ENCODE peak calls at places on chromosomes 4 and X, in eight cellular contexts. Z is upper lobe of left lung, I is thoracic aorta, F is mammary epithelial cell, X is A673, V is HCT116, R is breast epithelium, A is IMR-90. W is an unnamed sample. For H3K36me3 and H3K27me3, the result is how much of the 10 kb centered on the place peaks cover.

GRCh38 chrX:134235236-134235635 is 1.7 kb upstream of the CCDC160 start:
- DNase-seq in Z (no peak), I (no peak), F (no peak), X (no peak), V (no peak), R (no peak), A (no peak), W (no peak)

GRCh38 chrX:132015875-132016274 is 7.2 kb upstream of the STK26 start:
- DNase-seq in Z (no peak), I (no peak), F (no peak), X (no peak), V (no peak), R (no peak), A (no peak), W (no peak)

GRCh38 chrX:118519411-118520205 is 24.0 kb downstream of the DOCK11 start:
- DNase-seq in Z (no peak), I (no peak), F (peak), X (no peak), V (no peak), R (no peak), A (peak), W (no peak)

GRCh38 chrX:17376381-17377046 is 1.5 kb downstream of the NHS start:
- DNase-seq in Z (peak), I (no peak), F (peak), X (no peak), V (no peak), R (no peak), A (no peak), W (peak)

GRCh38 chr4:78477276-78477675 is 74.3 kb upstream of the ANXA3 start:
- DNase-seq in Z (no peak), I (no peak), F (peak), X (no peak), V (no peak), R (no peak), A (peak), W (no peak)

GRCh38 chrX:21528076-21528475 is 130.1 kb downstream of the KLHL34 start:
- DNase-seq in Z (no peak), I (no peak), F (no peak), X (no peak), V (no peak), R (no peak), A (peak), W (no peak)

GRCh38 chr4:52954771-52955170 is 92.7 kb downstream of the RASL11B start:
- DNase-seq in Z (no peak), I (no peak), F (no peak), X (no peak), V (no peak), R (no peak), A (peak), W (no peak)

GRCh38 chrX:123217077-123217476 is 33.0 kb downstream of the GRIA3 start:
- DNase-seq in Z (no peak), I (no peak), F (no peak), X (no peak), V (no peak), R (no peak), A (no peak), W (no peak)

GRCh38 chrX:36160056-36160455 is 240.5 kb downstream of the CFAP47 start:
- DNase-seq in Z (no peak), I (no peak), F (no peak), X (peak), V (no peak), R (no peak), A (no peak), W (no peak)

GRCh38 chr4:152459326-152459725 is 76.6 kb downstream of the FBXW7 start:
- DNase-seq in Z (no peak), I (no peak), F (no peak), X (no peak), V (no peak), R (no peak), A (no peak), W (no peak)

GRCh38 chr4:152462715-152463114 is 73.2 kb downstream of the FBXW7 start:
- DNase-seq in Z (no peak), I (no peak), F (peak), X (no peak), V (no peak), R (no peak), A (peak), W (no peak)

GRCh38 chr4:152462047-152462446 is 73.8 kb downstream of the FBXW7 start:
- DNase-seq in Z (no peak), I (no peak), F (no peak), X (no peak), V (no peak), R (no peak), A (no peak), W (peak)

GRCh38 chr4:152458801-152459302 is 77.0 kb downstream of the FBXW7 start:
- DNase-seq in Z (no peak), I (no peak), F (no peak), X (no peak), V (no peak), R (no peak), A (peak), W (no peak)

DNA sequence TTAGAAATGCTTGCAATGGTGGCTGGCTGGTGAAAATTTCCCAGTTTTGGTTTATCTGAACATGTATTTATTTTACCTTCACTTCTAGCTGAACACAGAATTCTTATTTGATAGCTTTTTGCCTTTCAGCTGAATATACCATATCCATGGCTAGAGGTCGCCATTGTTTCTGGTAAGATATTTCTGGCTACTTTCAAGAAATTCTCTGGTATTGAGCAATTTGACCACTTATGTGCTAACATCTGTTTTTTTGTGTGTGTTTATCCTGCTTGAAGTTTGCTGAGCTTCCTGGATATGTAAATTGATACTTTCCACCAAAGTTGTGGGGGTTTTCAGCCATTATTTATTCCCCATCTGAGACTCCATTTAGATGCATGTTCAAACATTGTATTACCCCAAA is 75.4 kb downstream of the FBXW7 start:
- DNase-seq in Z (no peak), I (no peak), F (peak), X (peak), V (no peak), R (no peak), A (peak), W (no peak)
- TF ChIP-seq CTCF in Z (peak), I (no peak), F (no peak), X (peak), V (no peak), R (no peak), A (peak), W (peak)

GRCh38 chrX:68508799-68509198 is 9.9 kb downstream of the YIPF6 start:
- DNase-seq in Z (no peak), I (no peak), F (peak), X (no peak), V (no peak), R (no peak), A (no peak), W (no peak)

GRCh38 chrX:68506649-68507048 is 7.8 kb downstream of the YIPF6 start:
- DNase-seq in Z (no peak), I (no peak), F (no peak), X (no peak), V (no peak), R (no peak), A (no peak), W (no peak)

GRCh38 chrX:68511255-68511654 is 12.4 kb downstream of the YIPF6 start:
- DNase-seq in Z (no peak), I (no peak), F (peak), X (peak), V (no peak), R (no peak), A (peak), W (no peak)
- H3K36me3 ChIP-seq in Z (under half), I (under half), F (under half), X (under half), V (under half), R (under half), A (under half), W (under half)

GRCh38 chrX:85020216-85020615 is 16.5 kb downstream of the APOOL start:
- DNase-seq in Z (no peak), I (no peak), F (no peak), X (no peak), V (no peak), R (no peak), A (no peak), W (no peak)

GRCh38 chrX:85024562-85024961 is 20.9 kb downstream of the APOOL start:
- DNase-seq in Z (no peak), I (no peak), F (no peak), X (no peak), V (no peak), R (no peak), A (no peak), W (no peak)

GRCh38 chrX:85026170-85026569 is 22.5 kb downstream of the APOOL start:
- DNase-seq in Z (no peak), I (no peak), F (no peak), X (no peak), V (no peak), R (no peak), A (no peak), W (no peak)

GRCh38 chrX:85029043-85029442 is 25.4 kb downstream of the APOOL start:
- DNase-seq in Z (no peak), I (no peak), F (no peak), X (no peak), V (no peak), R (no peak), A (no peak), W (no peak)

GRCh38 chrX:85024044-85024443 is 20.4 kb downstream of the APOOL start:
- DNase-seq in Z (no peak), I (no peak), F (no peak), X (no peak), V (no peak), R (no peak), A (peak), W (no peak)
- H3K27me3 ChIP-seq in Z (under half), I (under half), F (under half), X (under half), V (under half), R (under half), A (under half), W (under half)

GRCh38 chr4:113026556-113026955 is 22.9 kb upstream of the ANK2 start:
- DNase-seq in Z (no peak), I (no peak), F (peak), X (no peak), V (no peak), R (no peak), A (no peak), W (no peak)
- TF ChIP-seq CTCF in Z (no peak), I (no peak), F (no peak), X (no peak), V (no peak), R (no peak), A (no peak), W (no peak)

GRCh38 chr4:114217150-114217817 is 237.8 kb upstream of the ARSJ start:
- DNase-seq in Z (peak), I (no peak), F (no peak), X (no peak), V (no peak), R (no peak), A (no peak), W (no peak)
- H3K36me3 ChIP-seq in Z (under half), I (under half), F (under half), X (under half), V (under half), R (under half), A (under half), W (under half)

GRCh38 chr4:8891646-8892555 is 20.3 kb upstream of the HMX1 start:
- DNase-seq in Z (no peak), I (no peak), F (no peak), X (no peak), V (no peak), R (no peak), A (no peak), W (no peak)
- H3K27me3 ChIP-seq in Z (half or more), I (under half), F (under half), X (half or more), V (under half), R (half or more), A (under half), W (under half)

DNA sequence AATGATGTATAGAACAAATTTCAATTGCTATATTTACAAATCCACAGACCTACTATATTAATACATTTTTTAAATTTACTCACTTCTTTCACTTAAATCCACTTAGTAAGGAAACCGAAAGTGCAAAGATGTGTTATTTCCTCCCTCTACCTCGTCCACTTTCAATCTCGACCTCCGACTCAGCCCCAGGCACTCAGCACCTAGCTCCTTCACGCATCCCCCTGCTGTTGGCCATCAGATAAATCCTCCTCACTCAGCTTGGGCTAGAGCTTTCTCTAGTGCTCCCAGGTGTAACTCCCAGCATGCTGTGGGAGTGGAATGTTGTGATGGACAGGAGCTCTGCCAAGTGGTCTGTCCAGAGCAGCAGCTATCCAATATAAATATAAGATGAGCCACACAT is 26.7 kb upstream of the TEC start:
- DNase-seq in Z (no peak), I (no peak), F (no peak), X (no peak), V (no peak), R (no peak), A (peak), W (no peak)
- TF ChIP-seq CTCF in Z (no peak), I (no peak), F (no peak), X (no peak), V (no peak), R (no peak), A (no peak), W (no peak)

GRCh38 chr4:75921910-75922309 is 18.9 kb downstream of the NAAA start:
- DNase-seq in Z (no peak), I (no peak), F (no peak), X (no peak), V (no peak), R (no peak), A (no peak), W (no peak)

GRCh38 chr4:75922588-75922987 is 18.2 kb downstream of the NAAA start:
- DNase-seq in Z (no peak), I (no peak), F (no peak), X (no peak), V (no peak), R (no peak), A (no peak), W (no peak)

GRCh38 chr4:75924309-75924708 is 16.5 kb downstream of the NAAA start:
- DNase-seq in Z (no peak), I (no peak), F (no peak), X (no peak), V (no peak), R (no peak), A (no peak), W (no peak)

GRCh38 chr4:75919914-75920313 is 17.7 kb upstream of the PPEF2 start:
- DNase-seq in Z (no peak), I (no peak), F (no peak), X (peak), V (no peak), R (no peak), A (peak), W (no peak)

DNA sequence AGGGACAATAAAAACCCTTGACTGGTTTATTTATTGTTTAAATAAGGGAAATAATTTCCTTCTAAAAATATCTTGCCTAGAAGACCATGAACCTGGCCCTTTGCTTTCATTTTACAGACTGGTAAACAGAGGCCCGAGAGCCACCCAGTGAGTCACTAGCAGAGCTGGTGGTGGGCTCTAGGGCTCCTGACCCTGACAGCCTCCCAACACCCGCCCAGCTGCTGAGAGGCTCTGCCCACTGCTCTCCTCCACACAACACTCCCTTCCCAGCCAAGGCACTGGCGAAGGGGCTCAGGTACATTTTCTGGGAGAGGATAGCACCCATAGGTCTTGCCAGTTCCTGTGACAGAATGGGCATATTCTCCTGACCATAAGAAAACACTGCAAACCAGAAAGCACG is 18.1 kb upstream of the PPEF2 start:
- DNase-seq in Z (peak), I (no peak), F (no peak), X (no peak), V (no peak), R (no peak), A (no peak), W (no peak)
- H3K36me3 ChIP-seq in Z (under half), I (under half), F (under half), X (under half), V (under half), R (under half), A (under half), W (under half)

DNA sequence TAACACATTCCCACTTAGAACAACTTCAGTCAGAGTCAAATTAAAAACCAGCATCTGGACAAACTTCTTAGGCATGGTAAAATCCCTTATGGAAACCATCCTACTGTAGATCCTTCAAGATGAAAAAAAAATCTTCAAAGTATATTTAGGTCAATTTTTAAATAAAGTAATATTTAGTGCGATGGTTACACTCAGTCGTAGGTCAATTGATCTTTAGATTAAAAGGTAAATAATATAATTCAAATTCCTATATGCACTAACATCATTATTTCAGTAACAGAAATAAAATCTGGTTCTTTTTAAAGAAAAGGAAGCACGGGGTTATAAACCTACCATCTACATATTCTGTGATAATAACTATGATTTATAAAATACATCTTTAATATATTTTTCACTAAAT is at the start of gene UGT2A2:
- DNase-seq in Z (no peak), I (no peak), F (no peak), X (no peak), V (no peak), R (no peak), A (no peak), W (no peak)
- H3K27me3 ChIP-seq in Z (under half), I (under half), F (under half), X (under half), V (under half), R (under half), A (under half), W (under half)